ENCODE peak calls at places on chromosome 5, in seven cellular contexts. O is tibial nerve, K is spleen, N is upper lobe of left lung, V is HepG2, C is prostate gland, A is A549. W is an unnamed sample. For H3K4me1, the result is how much of the 10 kb centered on the place peaks cover.

GRCh38 chr5:72681781-72682180 is 134.7 kb upstream of the TNPO1 start:
- DNase-seq in N (no peak), K (no peak), C (no peak), O (no peak), A (no peak), V (no peak), W (no peak)

GRCh38 chr5:72955143-72955767 is 586 bp upstream of the FCHO2 start:
- DNase-seq in A (no peak), K (no peak), C (no peak), O (peak), V (peak), N (peak), W (no peak)

GRCh38 chr5:146388418-146388817 is 49.8 kb downstream of the POU4F3 start:
- DNase-seq in C (no peak), A (no peak), V (no peak), K (no peak), O (no peak), N (no peak), W (no peak)

GRCh38 chr5:176671399-176671798 is 24.1 kb downstream of the TSPAN17 start:
- DNase-seq in A (no peak), O (no peak), C (no peak), V (no peak), K (no peak), N (no peak), W (no peak)

GRCh38 chr5:158589939-158590338 is 509.8 kb downstream of the EBF1 start:
- DNase-seq in O (no peak), C (no peak), K (no peak), N (no peak), A (no peak), V (no peak), W (no peak)

GRCh38 chr5:167207081-167207480 is 1084.4 kb upstream of the WWC1 start:
- DNase-seq in K (no peak), O (no peak), A (no peak), N (no peak), C (no peak), V (no peak), W (no peak)

GRCh38 chr5:179777909-179778308 is 15.9 kb upstream of the LTC4S start:
- DNase-seq in K (peak), N (no peak), O (no peak), A (no peak), V (no peak), C (no peak), W (no peak)

GRCh38 chr5:95842955-95843544 is 20.5 kb upstream of the GLRX start:
- DNase-seq in C (no peak), A (peak), V (peak), K (peak), N (no peak), O (no peak), W (peak)

GRCh38 chr5:174083041-174083827 is 37.7 kb downstream of the NSG2 start:
- DNase-seq in N (no peak), V (no peak), K (no peak), C (no peak), O (no peak), A (no peak), W (no peak)

GRCh38 chr5:150156033-150156381 is 362 bp upstream of the PDGFRB start:
- DNase-seq in O (no peak), K (no peak), V (no peak), A (no peak), N (no peak), C (no peak), W (no peak)
- H3K4me3 ChIP-seq in O (peak), K (peak), V (no peak), A (no peak), N (peak), C (peak), W (peak)

DNA sequence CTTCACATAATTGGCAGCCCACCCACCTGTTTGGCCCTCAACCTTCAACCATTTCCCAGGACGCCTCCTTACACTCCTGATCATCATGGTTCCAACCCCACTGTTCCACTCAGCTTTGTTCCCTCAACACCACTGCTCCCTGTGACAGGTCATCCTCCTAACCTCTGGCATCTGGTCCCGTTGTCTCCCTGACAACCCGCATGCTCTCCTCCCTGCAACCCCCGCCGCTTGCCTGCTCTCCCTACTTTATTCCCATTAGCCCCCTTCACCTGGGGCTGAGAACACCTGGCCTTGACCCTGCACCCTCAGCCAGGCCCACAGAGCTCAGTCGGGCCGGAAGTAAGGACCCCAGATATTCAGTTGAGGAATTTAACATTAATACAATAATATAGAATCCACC is 12.9 kb downstream of the PCDHGC5 start:
- DNase-seq in V (no peak), K (no peak), O (no peak), N (no peak), C (no peak), A (no peak), W (no peak)
- H3K4me1 ChIP-seq in V (under half), K (under half), O (under half), N (under half), C (under half), A (under half), W (under half)

GRCh38 chr5:54624671-54625583 is 107.4 kb downstream of the SNX18 start:
- DNase-seq in V (no peak), C (no peak), O (no peak), N (no peak), A (no peak), K (no peak), W (no peak)

GRCh38 chr5:54621742-54622141 is 104.2 kb downstream of the SNX18 start:
- DNase-seq in C (no peak), N (no peak), K (no peak), V (no peak), O (no peak), A (no peak), W (no peak)

GRCh38 chr5:54628049-54628448 is 110.5 kb downstream of the SNX18 start:
- DNase-seq in O (no peak), N (no peak), A (no peak), V (peak), K (no peak), C (no peak), W (no peak)

GRCh38 chr5:54630738-54631369 is 113.3 kb downstream of the SNX18 start:
- DNase-seq in N (no peak), O (no peak), A (no peak), V (no peak), C (no peak), K (no peak), W (no peak)

GRCh38 chr5:54626407-54626806 is 108.8 kb downstream of the SNX18 start:
- DNase-seq in V (no peak), A (no peak), N (no peak), O (no peak), C (no peak), K (no peak), W (no peak)
- TF ChIP-seq POLR2A in V (no peak), A (no peak), N (no peak), O (no peak), C (no peak), K (no peak), W (no peak)

GRCh38 chr5:122183098-122183794 is 53.9 kb downstream of the ZNF474 start:
- DNase-seq in O (peak), N (no peak), K (no peak), V (no peak), C (peak), A (peak), W (no peak)
- H3K4me3 ChIP-seq in O (no peak), N (no peak), K (no peak), V (no peak), C (no peak), A (no peak), W (no peak)

DNA sequence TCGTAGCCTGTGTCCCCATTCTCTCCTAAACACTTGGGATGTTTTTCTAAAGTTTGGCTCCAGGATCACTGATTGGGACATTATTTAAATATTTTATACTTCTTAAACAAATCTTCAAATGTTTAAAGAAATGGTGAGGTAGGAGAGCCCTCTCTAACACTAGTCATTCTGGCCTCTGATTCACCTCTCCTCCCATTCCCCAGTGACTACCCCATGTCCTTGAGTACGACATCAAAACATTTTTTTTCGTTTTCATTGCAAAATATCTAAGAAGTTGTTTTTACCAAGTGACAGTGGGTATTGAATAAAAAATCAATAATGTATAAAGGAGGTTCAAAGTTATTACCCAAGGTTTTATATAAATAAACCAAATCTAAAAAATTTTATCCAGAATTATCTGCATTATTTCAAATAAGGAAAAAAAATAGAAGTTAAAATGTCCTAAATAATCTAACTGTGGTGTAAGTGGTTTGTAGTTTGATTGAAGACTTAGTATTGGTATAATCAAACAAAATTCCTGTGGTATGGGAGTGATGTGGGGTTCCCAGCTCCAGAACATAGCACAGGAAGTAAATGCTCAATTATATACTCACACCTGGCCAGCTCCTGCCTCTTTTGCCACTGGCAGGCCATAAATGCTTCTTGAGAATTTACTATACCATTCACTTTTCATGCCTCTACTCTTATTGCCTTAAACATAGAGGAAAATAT is 51.1 kb downstream of the MAST4 start:
- DNase-seq in O (no peak), N (no peak), A (no peak), V (no peak), C (no peak), K (no peak), W (no peak)
- H3K4me1 ChIP-seq in O (under half), N (under half), A (under half), V (under half), C (under half), K (under half), W (under half)

GRCh38 chr5:78755822-78756429 is 107.4 kb upstream of the LHFPL2 start:
- DNase-seq in V (no peak), C (no peak), O (no peak), A (no peak), N (no peak), K (no peak), W (no peak)
- TF ChIP-seq POLR2A in V (no peak), C (no peak), O (no peak), A (no peak), N (no peak), K (no peak), W (no peak)